ENCODE peak calls at places on chromosome 5, in four cellular contexts. Q is mesenchymal stem cell, M is trophoblast cell, H is neuronal stem cell. E is an unnamed sample.

GRCh38 chr5:178489281-178489976 is 100.8 kb downstream of the COL23A1 start:
- DNase-seq in Q (peak), M (no peak), H (no peak), E (no peak)

GRCh38 chr5:149002761-149003689 is 59.8 kb downstream of the SH3TC2 start:
- DNase-seq in Q (peak), M (no peak), H (no peak), E (peak)

GRCh38 chr5:151605559-151605958 is 14.4 kb upstream of the FAT2 start:
- DNase-seq in Q (no peak), M (no peak), H (no peak), E (no peak)

GRCh38 chr5:97100486-97100885 is 41.9 kb downstream of the LIX1 start:
- DNase-seq in Q (peak), M (no peak), H (no peak), E (no peak)

GRCh38 chr5:50420343-50420935 is 20.6 kb downstream of the EMB start:
- DNase-seq in Q (peak), M (no peak), H (no peak), E (no peak)

GRCh38 chr5:180802325-180803180 is at the start of gene MGAT1:
- DNase-seq in Q (peak), M (peak), H (peak), E (peak)

GRCh38 chr5:97009921-97010320 is 74.0 kb downstream of the LNPEP start:
- DNase-seq in Q (no peak), M (no peak), H (no peak), E (no peak)

GRCh38 chr5:176187276-176188062 is 50.8 kb upstream of the SIMC1 start:
- DNase-seq in Q (no peak), M (no peak), H (no peak), E (peak)

GRCh38 chr5:172757394-172758010 is 13.5 kb downstream of the DUSP1 start:
- DNase-seq in Q (no peak), M (no peak), H (no peak), E (peak)

GRCh38 chr5:94968507-94969095 is 316.3 kb downstream of the MCTP1 start:
- DNase-seq in Q (peak), M (peak), H (peak), E (peak)

GRCh38 chr5:61687371-61687770 is 355.3 kb downstream of the ZSWIM6 start:
- DNase-seq in Q (no peak), M (peak), H (no peak), E (no peak)

GRCh38 chr5:83583859-83584258 is 112.3 kb downstream of the VCAN start:
- DNase-seq in Q (peak), M (no peak), H (no peak), E (no peak)

GRCh38 chr5:76960004-76960625 is 7.3 kb downstream of the CRHBP start:
- DNase-seq in Q (peak), M (no peak), H (no peak), E (peak)

GRCh38 chr5:35735718-35736117 is 118.1 kb downstream of the SPEF2 start:
- DNase-seq in Q (no peak), M (no peak), H (no peak), E (no peak)

DNA sequence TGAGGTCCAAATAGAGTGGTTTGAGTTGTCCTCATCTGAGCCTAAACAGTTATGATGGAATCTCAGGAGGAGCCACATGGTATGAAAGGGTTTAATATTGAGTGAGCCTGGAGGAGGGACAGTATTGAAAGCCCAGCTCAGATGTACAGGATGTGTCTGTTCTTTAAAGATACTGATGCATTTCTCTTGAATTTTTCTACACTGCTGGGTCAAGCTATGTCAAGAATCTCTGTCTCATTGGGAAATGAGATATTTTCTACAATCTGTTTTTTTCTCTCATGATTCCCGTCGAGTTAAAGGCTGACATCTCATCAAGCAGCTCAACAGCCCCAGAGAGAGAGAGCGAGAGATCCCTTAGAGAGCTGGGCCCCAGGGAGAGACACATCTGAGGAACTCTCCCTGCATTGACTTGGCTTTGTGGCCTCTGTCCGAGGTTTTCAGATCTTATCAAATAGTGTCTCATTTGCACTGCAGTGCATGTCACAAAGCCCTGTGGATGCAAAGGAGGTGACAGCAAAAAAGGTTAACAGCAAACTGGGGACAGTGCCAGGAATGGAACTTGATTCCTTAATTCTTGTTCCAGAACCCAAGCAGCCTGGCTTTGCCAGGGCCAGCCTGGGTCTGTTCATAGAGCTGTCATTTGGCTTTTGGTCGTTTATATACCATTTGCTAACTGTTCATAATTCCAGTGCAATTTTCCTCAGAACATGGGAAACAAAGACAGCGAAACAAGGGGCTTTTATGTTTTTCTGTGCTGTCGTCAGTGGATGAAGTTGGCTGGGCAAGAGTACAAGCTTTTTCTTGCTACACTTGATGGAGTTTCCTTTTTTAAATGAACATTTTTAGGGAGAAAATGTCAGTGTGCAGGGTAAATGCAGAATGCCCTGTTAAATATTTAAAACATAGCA is 19.1 kb upstream of the ACTBL2 start:
- DNase-seq in Q (peak), M (peak), H (no peak), E (no peak)
- H3K4ac ChIP-seq in Q (peak), M (no peak), H (no peak), E (no peak)

GRCh38 chr5:14008819-14009311 is 64.4 kb upstream of the DNAH5 start:
- DNase-seq in Q (peak), M (no peak), H (no peak), E (no peak)
- H3K23ac ChIP-seq in Q (no peak), M (no peak), H (no peak), E (no peak)

GRCh38 chr5:41413067-41413466 is 97.3 kb downstream of the PLCXD3 start:
- DNase-seq in Q (peak), M (no peak), H (no peak), E (no peak)
- H3K4ac ChIP-seq in Q (no peak), M (no peak), H (no peak), E (no peak)

DNA sequence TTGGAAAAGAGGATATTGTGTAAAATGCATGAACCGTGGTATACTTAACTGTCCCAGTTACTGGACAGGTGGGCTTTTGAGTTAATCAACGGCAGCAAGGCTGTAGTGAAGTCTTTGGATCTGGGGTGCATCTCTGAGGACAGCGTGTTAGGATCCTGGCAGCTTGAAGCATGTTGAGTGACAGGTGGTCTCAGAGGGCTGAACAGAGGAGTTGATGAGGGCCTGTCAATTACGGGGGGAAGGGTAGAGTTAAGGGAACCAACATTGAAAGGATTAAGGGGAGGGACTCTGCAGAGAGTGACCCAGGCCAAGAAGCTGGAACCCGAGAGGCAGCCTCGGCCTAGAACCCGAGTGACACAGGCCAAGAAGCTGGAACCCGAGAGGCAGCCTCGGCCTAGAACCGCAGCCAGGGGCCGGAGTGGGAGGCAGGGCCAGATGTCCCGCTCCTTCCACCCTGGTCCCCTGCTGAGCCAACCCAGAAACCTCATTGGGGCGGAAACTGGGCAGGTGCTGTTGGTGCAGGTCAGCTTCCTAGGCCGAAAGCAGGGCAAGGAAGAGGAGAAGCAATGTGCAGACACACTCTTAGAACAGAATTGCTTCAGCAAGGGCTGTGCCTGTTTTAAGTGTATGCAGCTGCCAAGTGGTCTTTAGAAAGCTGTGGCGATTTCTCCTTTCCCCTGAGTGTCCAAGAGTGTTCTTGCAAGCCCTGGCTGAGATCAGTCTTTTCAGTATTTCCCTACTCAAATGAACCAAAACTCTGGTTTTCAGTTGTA is 62.0 kb downstream of the ANKRD33B start:
- DNase-seq in Q (no peak), M (no peak), H (no peak), E (no peak)
- H3K23ac ChIP-seq in Q (no peak), M (no peak), H (no peak), E (no peak)

GRCh38 chr5:113280541-113280940 is 154.2 kb downstream of the TSSK1B start:
- DNase-seq in Q (no peak), M (no peak), H (no peak), E (no peak)

GRCh38 chr5:113281194-113281593 is 153.6 kb downstream of the TSSK1B start:
- DNase-seq in Q (no peak), M (peak), H (no peak), E (no peak)

GRCh38 chr5:113276493-113276892 is 158.3 kb downstream of the TSSK1B start:
- DNase-seq in Q (no peak), M (no peak), H (no peak), E (no peak)

GRCh38 chr5:113276001-113276400 is 158.8 kb downstream of the TSSK1B start:
- DNase-seq in Q (no peak), M (no peak), H (no peak), E (no peak)

GRCh38 chr5:113278976-113279375 is 155.8 kb downstream of the TSSK1B start:
- DNase-seq in Q (peak), M (no peak), H (no peak), E (no peak)
- H3K4ac ChIP-seq in Q (no peak), M (no peak), H (no peak), E (no peak)

DNA sequence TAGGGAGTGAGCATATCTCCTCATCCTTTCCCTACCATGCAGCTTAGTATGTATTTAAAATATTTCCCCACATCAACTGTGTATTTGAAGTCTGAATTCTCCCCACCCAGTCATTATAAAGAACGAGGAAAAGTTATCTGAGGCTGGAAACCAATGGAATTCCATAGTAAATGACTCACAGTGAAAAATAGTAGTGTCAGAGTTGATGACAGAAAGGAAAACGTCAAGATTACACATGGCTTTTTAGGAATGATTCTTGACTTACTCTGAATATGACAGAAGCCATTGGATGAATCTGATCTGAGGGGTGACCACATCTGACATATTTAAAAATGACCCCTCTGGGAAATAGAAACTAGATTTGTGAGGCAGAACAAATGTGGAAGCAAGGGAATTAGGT is 1768.8 kb upstream of the CDH9 start:
- DNase-seq in Q (peak), M (peak), H (no peak), E (no peak)
- H3K23ac ChIP-seq in Q (no peak), M (no peak), H (no peak), E (no peak)

GRCh38 chr5:144072518-144072927 is 97.9 kb downstream of the YIPF5 start:
- DNase-seq in Q (no peak), M (peak), H (no peak), E (no peak)

GRCh38 chr5:144065766-144066165 is 104.7 kb downstream of the YIPF5 start:
- DNase-seq in Q (no peak), M (no peak), H (no peak), E (no peak)

GRCh38 chr5:144068926-144069325 is 101.5 kb downstream of the YIPF5 start:
- DNase-seq in Q (no peak), M (no peak), H (peak), E (peak)
- H3K4ac ChIP-seq in Q (no peak), M (no peak), H (no peak), E (no peak)

GRCh38 chr5:118533923-118534322 is 454.4 kb downstream of the DTWD2 start:
- DNase-seq in Q (no peak), M (no peak), H (no peak), E (no peak)
- H3K23ac ChIP-seq in Q (no peak), M (no peak), H (no peak), E (no peak)

GRCh38 chr5:56337715-56338319 is 104.7 kb upstream of the ANKRD55 start:
- DNase-seq in Q (peak), M (no peak), H (no peak), E (no peak)
- H3K4ac ChIP-seq in Q (peak), M (no peak), H (no peak), E (no peak)

GRCh38 chr5:110547495-110547894 is 179.0 kb downstream of the TMEM232 start:
- DNase-seq in Q (no peak), M (no peak), H (no peak), E (no peak)

GRCh38 chr5:110544603-110545002 is 181.9 kb downstream of the TMEM232 start:
- DNase-seq in Q (no peak), M (no peak), H (no peak), E (no peak)

GRCh38 chr5:110548171-110548570 is 178.3 kb downstream of the TMEM232 start:
- DNase-seq in Q (no peak), M (no peak), H (no peak), E (no peak)

GRCh38 chr5:110542949-110543348 is 183.5 kb downstream of the TMEM232 start:
- DNase-seq in Q (no peak), M (no peak), H (no peak), E (no peak)
- H3K23ac ChIP-seq in Q (no peak), M (no peak), H (no peak), E (no peak)

E was measured in mesendoderm.